ENCODE peak calls at places on chromosome 20, in six cellular contexts. One of them, this sample, is unnamed.

GRCh38 chr20:52082612-52083011 is 109.0 kb downstream of the ZFP64 start:
- DNase-seq in GM12865: no peak
- DNase-seq in NCI-H510A treated with DMSO at 0.1 percent for 48 hours: no peak
- DNase-seq in GM04504: no peak
- DNase-seq in adipocyte: no peak
- DNase-seq in OCI-LY7: no peak
- DNase-seq in this sample: no peak

GRCh38 chr20:21109144-21109543 is 3.0 kb upstream of the LINC00237 start:
- DNase-seq in OCI-LY7: no peak
- DNase-seq in adipocyte: no peak
- DNase-seq in GM12865: no peak
- DNase-seq in GM04504: no peak
- DNase-seq in NCI-H510A treated with DMSO at 0.1 percent for 48 hours: no peak
- DNase-seq in this sample: no peak

GRCh38 chr20:53677447-53678314 is 84.0 kb upstream of the ZNF217 start:
- DNase-seq in OCI-LY7: no peak
- DNase-seq in adipocyte: peak
- DNase-seq in GM12865: no peak
- DNase-seq in GM04504: no peak
- DNase-seq in NCI-H510A treated with DMSO at 0.1 percent for 48 hours: no peak
- DNase-seq in this sample: peak

GRCh38 chr20:50399917-50400704 is 110.1 kb upstream of the PTPN1 start:
- DNase-seq in OCI-LY7: no peak
- DNase-seq in adipocyte: no peak
- DNase-seq in GM12865: no peak
- DNase-seq in GM04504: no peak
- DNase-seq in NCI-H510A treated with DMSO at 0.1 percent for 48 hours: peak
- DNase-seq in this sample: no peak

GRCh38 chr20:18165553-18165952 is 27.9 kb downstream of the KAT14 start:
- DNase-seq in GM04504: no peak
- DNase-seq in GM12865: no peak
- DNase-seq in adipocyte: no peak
- DNase-seq in OCI-LY7: no peak
- DNase-seq in NCI-H510A treated with DMSO at 0.1 percent for 48 hours: no peak
- DNase-seq in this sample: no peak

GRCh38 chr20:37932919-37933318 is 30.0 kb downstream of the VSTM2L start:
- DNase-seq in GM12865: no peak
- DNase-seq in OCI-LY7: no peak
- DNase-seq in GM04504: no peak
- DNase-seq in adipocyte: no peak
- DNase-seq in NCI-H510A treated with DMSO at 0.1 percent for 48 hours: no peak
- DNase-seq in this sample: no peak

GRCh38 chr20:52766645-52767435 is 205.3 kb upstream of the TSHZ2 start:
- DNase-seq in GM12865: no peak
- DNase-seq in OCI-LY7: no peak
- DNase-seq in GM04504: no peak
- DNase-seq in NCI-H510A treated with DMSO at 0.1 percent for 48 hours: no peak
- DNase-seq in adipocyte: no peak
- DNase-seq in this sample: no peak

GRCh38 chr20:53800883-53801604 is 207.4 kb upstream of the ZNF217 start:
- DNase-seq in adipocyte: no peak
- DNase-seq in GM04504: no peak
- DNase-seq in GM12865: no peak
- DNase-seq in NCI-H510A treated with DMSO at 0.1 percent for 48 hours: no peak
- DNase-seq in OCI-LY7: no peak
- DNase-seq in this sample: no peak

GRCh38 chr20:25676164-25676809 is 20.4 kb downstream of the ZNF337 start:
- DNase-seq in GM04504: no peak
- DNase-seq in GM12865: no peak
- DNase-seq in NCI-H510A treated with DMSO at 0.1 percent for 48 hours: no peak
- DNase-seq in adipocyte: peak
- DNase-seq in OCI-LY7: no peak
- DNase-seq in this sample: no peak

This sample was measured in WTC11.